ENCODE peak calls at places on chromosome 7, in six cellular contexts. C, K, Z, M, I and O are unnamed samples.

GRCh38 chr7:143416565-143417149 is 8.0 kb upstream of the EPHA1 start:
- DNase-seq in C (peak), K (peak), Z (no peak), M (no peak), I (peak), O (peak)

GRCh38 chr7:35389636-35390035 is 135.7 kb upstream of the TBX20 start:
- DNase-seq in C (no peak), K (no peak), Z (no peak), M (no peak), I (no peak), O (no peak)

GRCh38 chr7:4665661-4666060 is 16.4 kb upstream of the FOXK1 start:
- DNase-seq in C (no peak), K (peak), Z (no peak), M (no peak), I (no peak), O (no peak)

GRCh38 chr7:112290065-112290464 is 83.6 kb downstream of the ZNF277 start:
- DNase-seq in C (no peak), K (peak), Z (no peak), M (no peak), I (no peak), O (no peak)

GRCh38 chr7:144127714-144128334 is 4.8 kb downstream of the OR2A14 start:
- DNase-seq in C (peak), K (peak), Z (peak), M (peak), I (peak), O (peak)

GRCh38 chr7:120802751-120803150 is 55.2 kb downstream of the TSPAN12 start:
- DNase-seq in C (no peak), K (no peak), Z (no peak), M (no peak), I (no peak), O (no peak)

GRCh38 chr7:105853931-105854419 is 22.4 kb downstream of the ATXN7L1 start:
- DNase-seq in C (no peak), K (no peak), Z (no peak), M (no peak), I (no peak), O (no peak)

GRCh38 chr7:17207220-17207619 is 91.2 kb upstream of the AHR start:
- DNase-seq in C (no peak), K (no peak), Z (no peak), M (no peak), I (no peak), O (no peak)

GRCh38 chr7:28102778-28103177 is 77.8 kb downstream of the JAZF1 start:
- DNase-seq in C (no peak), K (peak), Z (no peak), M (peak), I (no peak), O (no peak)

GRCh38 chr7:124996778-124997177 is 67.2 kb upstream of the POT1 start:
- DNase-seq in C (no peak), K (peak), Z (no peak), M (no peak), I (no peak), O (no peak)

GRCh38 chr7:13024323-13024722 is 336.9 kb downstream of the ARL4A start:
- DNase-seq in C (no peak), K (no peak), Z (no peak), M (no peak), I (no peak), O (no peak)

GRCh38 chr7:52555805-52556204 is 479.6 kb upstream of the POM121L12 start:
- DNase-seq in C (no peak), K (no peak), Z (no peak), M (no peak), I (no peak), O (no peak)

GRCh38 chr7:77327067-77327931 is 88.8 kb downstream of the GSAP start:
- DNase-seq in C (no peak), K (peak), Z (no peak), M (no peak), I (no peak), O (peak)

GRCh38 chr7:91034459-91035368 is 229.5 kb upstream of the FZD1 start:
- DNase-seq in C (peak), K (peak), Z (no peak), M (peak), I (peak), O (no peak)

GRCh38 chr7:116780966-116781365 is 81.4 kb upstream of the CAPZA2 start:
- DNase-seq in C (no peak), K (no peak), Z (no peak), M (no peak), I (no peak), O (no peak)

GRCh38 chr7:93232673-93233018 is 480 bp downstream of the VPS50 start:
- DNase-seq in C (no peak), K (peak), Z (no peak), M (no peak), I (no peak), O (no peak)

GRCh38 chr7:45092100-45092930 is 3.5 kb upstream of the NACAD start:
- DNase-seq in C (no peak), K (peak), Z (no peak), M (no peak), I (no peak), O (no peak)

GRCh38 chr7:46317256-46317655 is 396.2 kb upstream of the IGFBP3 start:
- DNase-seq in C (no peak), K (peak), Z (no peak), M (no peak), I (no peak), O (no peak)

GRCh38 chr7:98974906-98975816 is 96.8 kb downstream of the TRRAP start:
- DNase-seq in C (no peak), K (no peak), Z (no peak), M (no peak), I (no peak), O (no peak)

GRCh38 chr7:22631730-22632129 is 95.3 kb upstream of the IL6 start:
- DNase-seq in C (no peak), K (no peak), Z (no peak), M (no peak), I (no peak), O (no peak)

GRCh38 chr7:82081644-82082224 is 311.9 kb upstream of the HGF start:
- DNase-seq in C (no peak), K (no peak), Z (no peak), M (no peak), I (no peak), O (no peak)

GRCh38 chr7:134429481-134429880 is 29.4 kb downstream of the AKR1B1 start:
- DNase-seq in C (no peak), K (no peak), Z (no peak), M (no peak), I (no peak), O (no peak)

GRCh38 chr7:25025218-25025671 is 45.3 kb upstream of the OSBPL3 start:
- DNase-seq in C (no peak), K (peak), Z (peak), M (no peak), I (no peak), O (no peak)

GRCh38 chr7:139422126-139422525 is 61.3 kb downstream of the KLRG2 start:
- DNase-seq in C (no peak), K (no peak), Z (no peak), M (no peak), I (no peak), O (no peak)

GRCh38 chr7:94069154-94069739 is 65.1 kb upstream of the BET1 start:
- DNase-seq in C (no peak), K (peak), Z (no peak), M (no peak), I (no peak), O (no peak)

GRCh38 chr7:136640977-136641376 is 227.5 kb upstream of the CHRM2 start:
- DNase-seq in C (no peak), K (no peak), Z (no peak), M (no peak), I (no peak), O (no peak)

GRCh38 chr7:95660023-95660434 is 63.7 kb upstream of the PDK4 start:
- DNase-seq in C (no peak), K (no peak), Z (no peak), M (no peak), I (no peak), O (no peak)

GRCh38 chr7:53466396-53466795 is 431.0 kb downstream of the POM121L12 start:
- DNase-seq in C (no peak), K (no peak), Z (no peak), M (no peak), I (no peak), O (no peak)

GRCh38 chr7:105680505-105681187 is 99.4 kb upstream of the EFCAB10 start:
- DNase-seq in C (no peak), K (no peak), Z (no peak), M (peak), I (no peak), O (no peak)